ENCODE peak calls at places on chromosomes 2 and 18, in five cellular contexts. Y, O, B, W and G are unnamed samples. For H3K4me1, the result is how much of the 10 kb centered on the place peaks cover.

GRCh38 chr18:76339246-76339620 is 155.8 kb downstream of the ZNF516 start:
- DNase-seq in Y (no peak), O (no peak), B (no peak), W (no peak), G (peak)

GRCh38 chr2:55869637-55870325 is 53.8 kb downstream of the EFEMP1 start:
- DNase-seq in Y (no peak), O (no peak), B (no peak), W (no peak), G (no peak)

GRCh38 chr2:72993147-72993546 is 75.8 kb downstream of the EMX1 start:
- DNase-seq in Y (peak), O (peak), B (peak), W (no peak), G (no peak)

GRCh38 chr2:199471443-199472057 is 13.8 kb upstream of the SATB2 start:
- DNase-seq in Y (no peak), O (peak), B (peak), W (peak), G (no peak)

GRCh38 chr2:218709906-218710305 is 729 bp upstream of the TTLL4 start:
- DNase-seq in Y (no peak), O (no peak), B (no peak), W (no peak), G (no peak)

GRCh38 chr2:207215300-207215699 is 49.6 kb upstream of the KLF7 start:
- DNase-seq in Y (no peak), O (no peak), B (no peak), W (no peak), G (no peak)

GRCh38 chr2:31440764-31441163 is 26.2 kb upstream of the XDH start:
- DNase-seq in Y (no peak), O (peak), B (no peak), W (no peak), G (peak)

GRCh38 chr2:233690444-233690843 is 2.2 kb upstream of the UGT1A6 start:
- DNase-seq in Y (no peak), O (peak), B (no peak), W (no peak), G (peak)

GRCh38 chr2:240786871-240787311 is 33.1 kb downstream of the KIF1A start:
- DNase-seq in Y (no peak), O (no peak), B (peak), W (peak), G (no peak)

GRCh38 chr2:65436825-65437221 is 4.4 kb upstream of the SPRED2 start:
- DNase-seq in Y (no peak), O (no peak), B (no peak), W (no peak), G (no peak)

GRCh38 chr2:54228945-54229344 is 27.1 kb downstream of the TSPYL6 start:
- DNase-seq in Y (no peak), O (no peak), B (no peak), W (no peak), G (no peak)

GRCh38 chr2:29977284-29977683 is 55.9 kb upstream of the ALK start:
- DNase-seq in Y (no peak), O (no peak), B (no peak), W (no peak), G (no peak)

GRCh38 chr2:120053891-120054290 is 41.0 kb downstream of the EPB41L5 start:
- DNase-seq in Y (no peak), O (no peak), B (no peak), W (no peak), G (peak)

GRCh38 chr18:57027190-57027708 is 119.6 kb upstream of the BOD1L2 start:
- DNase-seq in Y (no peak), O (no peak), B (no peak), W (no peak), G (no peak)

GRCh38 chr2:102143450-102143985 is 972 bp downstream of the IL1R1 start:
- DNase-seq in Y (no peak), O (no peak), B (peak), W (no peak), G (no peak)

GRCh38 chr2:88950010-88950409 is 258.5 kb downstream of the RPIA start:
- DNase-seq in Y (no peak), O (peak), B (no peak), W (no peak), G (no peak)
- TF ChIP-seq CTCF in Y (peak), O (peak), B (peak), W (peak), G (peak)

GRCh38 chr2:3357926-3358325 is 19.7 kb downstream of the EIPR1 start:
- DNase-seq in Y (no peak), O (no peak), B (no peak), W (no peak), G (no peak)

GRCh38 chr2:3354986-3355385 is 22.6 kb downstream of the EIPR1 start:
- DNase-seq in Y (no peak), O (no peak), B (no peak), W (no peak), G (no peak)

GRCh38 chr2:3361518-3362438 is 15.8 kb downstream of the EIPR1 start:
- DNase-seq in Y (no peak), O (no peak), B (no peak), W (no peak), G (no peak)

GRCh38 chr2:3355951-3356569 is 21.6 kb downstream of the EIPR1 start:
- DNase-seq in Y (no peak), O (no peak), B (no peak), W (no peak), G (no peak)

DNA sequence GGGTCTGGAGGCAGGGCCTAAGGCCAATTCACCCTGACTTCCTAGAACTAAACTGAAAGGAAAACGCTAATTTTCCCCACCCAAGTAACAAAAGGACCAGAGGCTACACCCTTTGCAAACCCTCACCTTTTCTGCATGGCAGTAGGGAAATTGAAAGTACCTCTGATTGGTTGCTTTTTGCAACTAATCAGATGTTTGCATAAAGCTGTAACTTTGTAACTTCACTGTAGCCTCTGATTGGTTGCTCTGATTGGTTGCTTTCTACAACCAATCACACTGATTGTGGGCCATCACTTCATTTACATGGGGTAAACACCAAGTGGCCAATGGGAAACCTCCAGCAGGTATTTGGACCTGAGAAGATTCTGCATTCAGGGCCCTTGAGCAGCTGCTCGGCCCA is 20.8 kb downstream of the EIPR1 start:
- DNase-seq in Y (no peak), O (no peak), B (no peak), W (no peak), G (no peak)
- H3K4me1 ChIP-seq in Y (under half), O (under half), B (under half), W (under half), G (under half)

DNA sequence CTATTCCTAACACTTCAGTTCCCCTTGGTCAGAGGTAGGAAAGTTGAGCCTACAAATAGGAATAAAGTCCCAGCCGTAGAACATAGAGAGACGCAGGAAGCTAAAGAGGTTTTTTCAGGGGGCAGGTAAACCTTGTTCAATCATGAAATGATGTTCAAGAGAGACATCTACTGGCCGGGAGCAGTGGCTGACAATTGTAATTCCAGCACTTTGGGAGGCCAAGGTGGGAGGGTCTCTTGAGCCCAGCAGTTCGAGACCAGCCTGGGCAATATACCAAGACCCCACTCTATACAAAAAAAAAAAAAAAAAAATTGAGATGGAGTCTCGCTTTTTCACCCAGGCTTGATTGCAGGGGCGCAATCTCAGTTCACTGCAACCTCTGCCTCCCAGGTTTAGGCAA is 66.7 kb upstream of the DNAJC10 start:
- DNase-seq in Y (no peak), O (peak), B (no peak), W (no peak), G (no peak)
- TF ChIP-seq CTCF in Y (peak), O (peak), B (peak), W (no peak), G (peak)

DNA sequence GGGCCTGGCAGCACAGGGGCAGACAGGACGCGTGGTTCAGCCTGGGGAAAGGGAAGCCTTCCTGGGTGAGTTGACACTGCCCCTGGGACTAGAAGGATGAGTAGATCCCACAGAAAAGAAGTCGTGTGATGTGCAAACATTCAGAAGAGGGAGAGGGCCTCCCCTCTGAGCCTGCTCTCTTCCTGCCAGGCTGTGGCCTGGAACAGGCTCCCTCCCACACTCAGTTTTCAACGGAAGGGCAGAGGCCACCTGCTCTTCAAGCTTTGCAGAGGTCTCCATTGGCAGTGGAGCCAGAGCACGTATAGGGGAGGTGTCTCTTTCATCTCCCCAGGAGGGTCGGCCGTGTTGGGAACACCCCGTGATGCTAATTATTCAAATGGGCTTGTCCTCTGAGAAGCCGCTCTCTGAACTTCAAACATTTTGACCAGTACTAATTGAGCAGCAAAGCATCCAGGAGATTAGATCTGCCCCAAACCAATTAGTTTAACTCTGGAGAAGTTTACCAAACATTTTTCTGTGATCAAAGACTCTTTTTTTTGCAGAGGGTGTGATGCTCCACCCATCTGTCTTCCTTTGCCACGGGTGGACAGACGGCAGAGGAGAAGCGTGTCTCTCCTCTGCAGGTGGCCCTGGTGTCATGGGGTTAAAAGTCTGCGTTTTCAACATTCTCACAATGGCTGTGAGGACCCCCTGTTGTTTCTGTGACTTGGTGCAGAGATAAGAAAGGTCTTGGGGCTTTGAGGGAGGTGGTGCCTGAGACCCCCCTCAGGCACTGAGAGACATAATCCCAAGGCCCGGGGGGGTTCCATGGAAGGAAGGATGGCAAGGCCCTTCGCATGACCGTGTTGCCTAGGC is 29.5 kb upstream of the ODC1 start:
- DNase-seq in Y (no peak), O (no peak), B (peak), W (no peak), G (no peak)
- H3K4me1 ChIP-seq in Y (under half), O (under half), B (under half), W (under half), G (under half)

GRCh38 chr2:237418300-237418699 is 4.3 kb upstream of the COL6A3 start:
- DNase-seq in Y (no peak), O (no peak), B (no peak), W (no peak), G (no peak)

GRCh38 chr2:237424544-237424943 is 10.6 kb upstream of the COL6A3 start:
- DNase-seq in Y (no peak), O (no peak), B (no peak), W (no peak), G (no peak)

GRCh38 chr2:237422309-237422708 is 8.3 kb upstream of the COL6A3 start:
- DNase-seq in Y (no peak), O (no peak), B (no peak), W (no peak), G (no peak)

GRCh38 chr2:237423891-237424290 is 9.9 kb upstream of the COL6A3 start:
- DNase-seq in Y (no peak), O (no peak), B (no peak), W (no peak), G (no peak)

GRCh38 chr2:237421542-237422047 is 7.6 kb upstream of the COL6A3 start:
- DNase-seq in Y (peak), O (peak), B (peak), W (peak), G (peak)
- TF ChIP-seq CTCF in Y (peak), O (peak), B (peak), W (peak), G (peak)

DNA sequence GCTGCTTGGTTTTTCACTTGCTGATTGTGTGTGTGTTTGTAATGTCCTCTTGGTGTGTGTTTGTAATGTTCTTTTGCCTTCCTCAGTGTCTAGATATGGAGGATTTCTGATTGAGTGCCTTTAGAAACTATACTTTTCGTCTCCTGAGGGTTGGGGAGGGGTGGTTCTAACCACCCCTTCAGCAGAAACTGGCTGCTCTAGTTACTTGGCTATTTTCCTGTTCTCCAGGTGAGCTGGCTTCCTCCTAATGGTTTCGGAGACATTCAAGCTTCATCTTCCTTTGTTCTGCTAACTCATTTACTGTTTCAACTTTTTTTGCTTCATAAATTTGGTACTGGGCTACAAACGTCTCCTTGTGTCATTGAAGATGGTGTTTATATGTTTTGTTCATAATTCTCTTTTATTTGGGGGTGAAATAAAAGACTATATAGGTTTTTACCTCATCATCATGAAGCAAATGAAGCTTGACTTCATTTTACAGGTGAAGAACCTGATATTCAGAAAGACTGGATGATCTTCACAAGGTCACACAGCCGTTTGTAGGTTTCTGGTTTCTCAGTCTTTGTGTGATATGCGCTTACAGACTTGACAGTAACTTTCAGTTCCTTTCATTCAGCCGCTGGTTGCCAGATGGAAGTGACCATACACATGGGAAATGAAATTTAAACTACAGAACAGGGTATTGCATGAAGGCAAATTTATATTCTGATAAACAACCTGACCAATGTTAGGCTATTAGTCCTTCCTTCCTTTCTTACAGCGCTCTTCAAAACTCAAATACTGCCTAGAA is 238.5 kb downstream of the GALR1 start:
- DNase-seq in Y (no peak), O (no peak), B (no peak), W (no peak), G (no peak)
- H3K4me1 ChIP-seq in Y (under half), O (under half), B (under half), W (under half), G (under half)

GRCh38 chr2:28526733-28527132 is 30.9 kb downstream of the PLB1 start:
- DNase-seq in Y (no peak), O (no peak), B (no peak), W (no peak), G (no peak)

GRCh38 chr2:28525481-28525880 is 29.6 kb downstream of the PLB1 start:
- DNase-seq in Y (no peak), O (no peak), B (no peak), W (no peak), G (no peak)

GRCh38 chr2:28523873-28524272 is 28.0 kb downstream of the PLB1 start:
- DNase-seq in Y (no peak), O (no peak), B (no peak), W (no peak), G (no peak)

GRCh38 chr2:28528206-28528605 is 32.3 kb downstream of the PLB1 start:
- DNase-seq in Y (no peak), O (no peak), B (no peak), W (no peak), G (no peak)

GRCh38 chr2:28527196-28527595 is 31.3 kb downstream of the PLB1 start:
- DNase-seq in Y (no peak), O (no peak), B (no peak), W (no peak), G (no peak)
- TF ChIP-seq CTCF in Y (no peak), O (no peak), B (no peak), W (no peak), G (no peak)